ENCODE peak calls at places on chromosomes 6 and 20, in six cellular contexts. One of them, this sample, is unnamed.

GRCh38 chr20:33915726-33916331 is 77.9 kb upstream of the RALY start:
- DNase-seq in GM20000: peak
- DNase-seq in BE2C: peak
- DNase-seq in nephron progenitor cell: peak
- DNase-seq in fibroblast of lung: no peak
- DNase-seq in uterus: no peak
- DNase-seq in this sample: peak

GRCh38 chr20:13317439-13317838 is 96.4 kb downstream of the ISM1 start:
- DNase-seq in BE2C: no peak
- DNase-seq in nephron progenitor cell: no peak
- DNase-seq in fibroblast of lung: no peak
- DNase-seq in GM20000: no peak
- DNase-seq in uterus: no peak
- DNase-seq in this sample: no peak

GRCh38 chr6:28408076-28408802 is 8.7 kb upstream of the ZSCAN12 start:
- DNase-seq in nephron progenitor cell: no peak
- DNase-seq in GM20000: no peak
- DNase-seq in uterus: no peak
- DNase-seq in fibroblast of lung: no peak
- DNase-seq in BE2C: no peak
- DNase-seq in this sample: no peak

GRCh38 chr6:2434116-2434515 is 188.7 kb upstream of the GMDS start:
- DNase-seq in nephron progenitor cell: no peak
- DNase-seq in BE2C: no peak
- DNase-seq in fibroblast of lung: no peak
- DNase-seq in uterus: no peak
- DNase-seq in GM20000: no peak
- DNase-seq in this sample: no peak

GRCh38 chr6:166441641-166442078 is 58.9 kb upstream of the MPC1 start:
- DNase-seq in nephron progenitor cell: no peak
- DNase-seq in fibroblast of lung: no peak
- DNase-seq in BE2C: no peak
- DNase-seq in GM20000: no peak
- DNase-seq in uterus: no peak
- DNase-seq in this sample: no peak

GRCh38 chr20:6213311-6213710 is 90.5 kb upstream of the FERMT1 start:
- DNase-seq in uterus: no peak
- DNase-seq in nephron progenitor cell: no peak
- DNase-seq in fibroblast of lung: no peak
- DNase-seq in GM20000: no peak
- DNase-seq in BE2C: no peak
- DNase-seq in this sample: no peak

GRCh38 chr6:113371106-113371505 is 486.0 kb upstream of the MARCKS start:
- DNase-seq in fibroblast of lung: no peak
- DNase-seq in nephron progenitor cell: no peak
- DNase-seq in uterus: no peak
- DNase-seq in BE2C: no peak
- DNase-seq in GM20000: no peak
- DNase-seq in this sample: no peak

GRCh38 chr6:21325201-21325856 is 268.2 kb upstream of the SOX4 start:
- DNase-seq in fibroblast of lung: no peak
- DNase-seq in nephron progenitor cell: no peak
- DNase-seq in uterus: no peak
- DNase-seq in BE2C: no peak
- DNase-seq in GM20000: no peak
- DNase-seq in this sample: no peak

GRCh38 chr6:9481292-9482029 is 933.4 kb downstream of the TFAP2A start:
- DNase-seq in nephron progenitor cell: no peak
- DNase-seq in BE2C: no peak
- DNase-seq in GM20000: no peak
- DNase-seq in fibroblast of lung: peak
- DNase-seq in uterus: no peak
- DNase-seq in this sample: no peak

GRCh38 chr6:148495029-148495428 is 152.4 kb downstream of the SASH1 start:
- DNase-seq in GM20000: no peak
- DNase-seq in fibroblast of lung: no peak
- DNase-seq in uterus: no peak
- DNase-seq in nephron progenitor cell: no peak
- DNase-seq in BE2C: no peak
- DNase-seq in this sample: no peak

GRCh38 chr20:44709797-44710196 is 5.4 kb upstream of the CCN5 start:
- DNase-seq in nephron progenitor cell: no peak
- DNase-seq in GM20000: no peak
- DNase-seq in BE2C: no peak
- DNase-seq in fibroblast of lung: no peak
- DNase-seq in uterus: no peak
- DNase-seq in this sample: no peak

DNA sequence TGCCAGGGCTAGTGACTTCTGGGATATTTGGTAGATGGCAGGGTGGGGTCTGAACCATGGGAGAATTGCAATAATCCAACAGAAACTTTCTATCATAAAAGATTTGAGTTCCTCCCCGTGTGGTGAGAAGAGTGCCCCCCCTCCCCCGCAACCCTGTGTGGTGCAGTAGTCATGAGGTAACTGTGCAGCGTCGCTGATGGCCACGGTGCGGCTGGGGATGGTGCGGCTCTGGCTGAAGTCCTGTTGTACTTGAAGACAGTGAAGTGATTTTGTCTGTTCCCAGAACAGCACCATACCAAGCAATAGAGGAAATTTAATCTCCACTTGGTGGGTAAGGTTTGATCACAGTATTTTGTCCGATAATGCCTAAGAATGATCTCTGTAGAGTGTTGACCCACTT is 654.8 kb upstream of the POU3F2 start:
- DNase-seq in nephron progenitor cell: no peak
- DNase-seq in BE2C: no peak
- DNase-seq in fibroblast of lung: no peak
- DNase-seq in uterus: no peak
- DNase-seq in GM20000: no peak
- DNase-seq in this sample: no peak
- TF ChIP-seq CTCF in nephron progenitor cell: no peak
- TF ChIP-seq CTCF in BE2C: no peak
- TF ChIP-seq CTCF in fibroblast of lung: no peak
- TF ChIP-seq CTCF in uterus: no peak
- TF ChIP-seq CTCF in GM20000: no peak
- TF ChIP-seq CTCF in this sample: no peak

DNA sequence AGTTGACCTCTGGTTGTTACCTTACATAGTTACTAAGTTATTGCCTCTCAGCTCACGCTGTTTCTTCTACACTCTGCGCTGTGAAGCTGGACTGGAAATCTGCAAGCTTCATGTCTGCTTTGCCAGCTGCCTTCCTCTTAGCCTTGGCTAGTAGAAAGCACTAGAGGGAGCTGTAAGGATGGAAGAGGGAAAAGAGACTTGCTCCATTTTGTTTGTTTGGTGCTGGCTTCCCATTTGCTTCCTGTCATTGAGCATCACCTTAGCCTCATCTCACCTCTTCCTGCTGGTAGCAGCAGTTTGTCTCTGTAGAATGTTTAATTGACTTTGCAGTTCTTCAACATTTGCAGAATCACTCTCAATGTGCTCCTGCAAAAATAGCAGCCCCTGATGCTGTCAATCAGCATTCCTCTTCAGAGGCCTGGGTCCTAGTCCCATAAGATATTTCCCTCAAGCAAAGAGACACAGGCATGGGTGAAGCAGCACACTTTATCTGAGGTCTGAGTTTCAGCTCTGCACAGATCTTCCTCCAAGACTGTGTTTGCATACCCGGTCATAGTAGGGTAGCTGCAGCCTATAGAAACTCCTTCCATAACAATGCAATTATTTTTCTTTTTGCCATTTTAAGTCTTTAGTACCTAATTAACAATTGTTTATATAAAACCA is 302.2 kb upstream of the EPHA7 start:
- DNase-seq in BE2C: no peak
- DNase-seq in GM20000: no peak
- DNase-seq in uterus: no peak
- DNase-seq in nephron progenitor cell: peak
- DNase-seq in fibroblast of lung: peak
- DNase-seq in this sample: peak
- TF ChIP-seq CTCF in BE2C: peak
- TF ChIP-seq CTCF in GM20000: no peak
- TF ChIP-seq CTCF in uterus: no peak
- TF ChIP-seq CTCF in nephron progenitor cell: peak
- TF ChIP-seq CTCF in fibroblast of lung: no peak
- TF ChIP-seq CTCF in this sample: peak

DNA sequence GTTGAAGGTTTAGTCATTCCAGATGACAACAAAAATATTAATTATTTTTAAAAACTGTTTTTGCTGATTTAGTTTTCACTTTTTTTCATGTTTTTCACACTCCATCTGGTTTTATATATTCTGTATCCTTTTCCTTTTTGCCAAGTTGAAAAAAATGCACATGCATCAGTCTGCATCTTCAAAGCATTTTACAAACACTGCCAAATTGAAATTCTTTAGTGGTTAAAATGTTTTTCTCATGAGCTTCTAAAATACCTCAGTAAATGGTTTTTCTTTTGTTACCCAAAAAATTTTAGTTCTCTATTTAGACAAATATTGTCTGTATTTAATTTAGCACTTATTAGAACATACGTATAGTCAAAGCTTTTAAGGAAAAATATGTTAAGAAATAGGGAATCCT is 386.9 kb upstream of the HSF2 start:
- DNase-seq in fibroblast of lung: no peak
- DNase-seq in GM20000: no peak
- DNase-seq in nephron progenitor cell: no peak
- DNase-seq in uterus: no peak
- DNase-seq in BE2C: no peak
- DNase-seq in this sample: no peak
- TF ChIP-seq CTCF in fibroblast of lung: no peak
- TF ChIP-seq CTCF in GM20000: no peak
- TF ChIP-seq CTCF in nephron progenitor cell: no peak
- TF ChIP-seq CTCF in uterus: no peak
- TF ChIP-seq CTCF in BE2C: no peak
- TF ChIP-seq CTCF in this sample: no peak

GRCh38 chr20:38115205-38115604 is 49.9 kb downstream of the TGM2 start:
- DNase-seq in BE2C: no peak
- DNase-seq in GM20000: no peak
- DNase-seq in fibroblast of lung: no peak
- DNase-seq in uterus: no peak
- DNase-seq in nephron progenitor cell: no peak
- DNase-seq in this sample: no peak
- TF ChIP-seq CTCF in BE2C: peak
- TF ChIP-seq CTCF in GM20000: no peak
- TF ChIP-seq CTCF in fibroblast of lung: no peak
- TF ChIP-seq CTCF in uterus: no peak
- TF ChIP-seq CTCF in nephron progenitor cell: no peak
- TF ChIP-seq CTCF in this sample: no peak

DNA sequence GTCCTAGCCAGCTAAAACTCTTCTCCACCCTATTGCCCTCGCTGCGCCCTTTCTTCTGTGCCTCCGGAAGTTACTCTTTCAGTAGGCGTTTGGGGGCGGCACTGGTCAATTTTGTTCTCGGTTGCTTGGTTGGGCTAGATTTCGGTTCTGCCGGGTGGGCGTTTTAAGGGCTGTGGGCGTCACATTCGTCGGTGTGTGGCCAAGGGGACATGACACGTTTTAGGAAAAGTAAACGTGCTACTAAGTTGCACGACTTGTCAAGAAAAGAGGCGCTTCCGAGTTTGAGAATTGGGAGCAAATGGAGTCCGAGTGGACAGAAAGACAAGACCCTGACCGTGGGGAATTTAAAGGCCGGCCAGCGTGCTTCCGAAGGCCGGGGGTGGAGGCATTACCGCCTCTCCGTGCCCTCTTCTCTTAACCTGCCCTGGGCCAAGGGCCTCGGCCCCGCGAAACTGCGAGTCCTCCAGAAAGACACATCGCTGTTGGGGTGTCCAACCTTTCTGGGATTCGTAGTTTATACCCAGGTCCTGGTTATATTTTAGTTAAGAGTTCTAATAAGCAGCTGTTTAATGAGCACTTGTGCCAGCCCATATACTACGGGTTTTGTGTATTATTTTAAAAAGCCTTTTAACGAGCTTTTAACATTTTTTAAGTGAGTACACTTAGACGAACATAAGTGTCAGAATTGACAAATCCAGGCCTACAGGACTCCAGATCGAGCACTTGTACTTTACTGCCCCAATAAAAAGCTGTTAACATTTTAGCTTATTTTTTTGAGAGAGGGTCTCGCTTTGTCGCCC is 664 bp upstream of the BAG6 start:
- DNase-seq in fibroblast of lung: no peak
- DNase-seq in GM20000: peak
- DNase-seq in uterus: peak
- DNase-seq in nephron progenitor cell: peak
- DNase-seq in BE2C: peak
- DNase-seq in this sample: peak
- TF ChIP-seq CTCF in fibroblast of lung: peak
- TF ChIP-seq CTCF in GM20000: no peak
- TF ChIP-seq CTCF in uterus: no peak
- TF ChIP-seq CTCF in nephron progenitor cell: no peak
- TF ChIP-seq CTCF in BE2C: no peak
- TF ChIP-seq CTCF in this sample: no peak

GRCh38 chr6:52573295-52573694 is 3.6 kb downstream of the TRAM2 start:
- DNase-seq in fibroblast of lung: no peak
- DNase-seq in BE2C: no peak
- DNase-seq in uterus: no peak
- DNase-seq in GM20000: no peak
- DNase-seq in nephron progenitor cell: peak
- DNase-seq in this sample: no peak
- TF ChIP-seq CTCF in fibroblast of lung: peak
- TF ChIP-seq CTCF in BE2C: no peak
- TF ChIP-seq CTCF in uterus: no peak
- TF ChIP-seq CTCF in GM20000: no peak
- TF ChIP-seq CTCF in nephron progenitor cell: no peak
- TF ChIP-seq CTCF in this sample: no peak